ENCODE peak calls at places on chromosome X, in six cellular contexts. One of them, this sample, is unnamed.

GRCh38 chrX:48540015-48540350 is 469 bp downstream of the TBC1D25 start:
- DNase-seq in cardiac muscle cell: peak; percentile 74
- DNase-seq in left lung: peak; percentile 44
- DNase-seq in neural progenitor cell: no peak
- DNase-seq in pancreas: peak; percentile 58
- DNase-seq in fibroblast of pulmonary artery: peak; percentile 51
- DNase-seq in this sample: no peak

GRCh38 chrX:96763608-96764007 is 79.0 kb downstream of the DIAPH2 start:
- DNase-seq in cardiac muscle cell: no peak
- DNase-seq in left lung: no peak
- DNase-seq in neural progenitor cell: no peak
- DNase-seq in pancreas: no peak
- DNase-seq in fibroblast of pulmonary artery: no peak
- DNase-seq in this sample: no peak

GRCh38 chrX:71171110-71171801 is 26.6 kb downstream of the NLGN3 start:
- DNase-seq in cardiac muscle cell: peak; percentile 72
- DNase-seq in left lung: no peak
- DNase-seq in neural progenitor cell: no peak
- DNase-seq in pancreas: no peak
- DNase-seq in fibroblast of pulmonary artery: no peak
- DNase-seq in this sample: no peak

GRCh38 chrX:153411255-153411987 is at the start of gene ZFP92:
- DNase-seq in cardiac muscle cell: no peak
- DNase-seq in left lung: no peak
- DNase-seq in neural progenitor cell: no peak
- DNase-seq in pancreas: no peak
- DNase-seq in fibroblast of pulmonary artery: no peak
- DNase-seq in this sample: no peak

GRCh38 chrX:21266949-21267348 is 107.3 kb upstream of the CNKSR2 start:
- DNase-seq in cardiac muscle cell: no peak
- DNase-seq in left lung: no peak
- DNase-seq in neural progenitor cell: no peak
- DNase-seq in pancreas: no peak
- DNase-seq in fibroblast of pulmonary artery: no peak
- DNase-seq in this sample: no peak

GRCh38 chrX:7390446-7390845 is 242.5 kb upstream of the PUDP start:
- DNase-seq in cardiac muscle cell: no peak
- DNase-seq in left lung: no peak
- DNase-seq in neural progenitor cell: no peak
- DNase-seq in pancreas: no peak
- DNase-seq in fibroblast of pulmonary artery: no peak
- DNase-seq in this sample: no peak

GRCh38 chrX:120761810-120762209 is 113.9 kb downstream of the CT47B1 start:
- DNase-seq in cardiac muscle cell: no peak
- DNase-seq in left lung: no peak
- DNase-seq in neural progenitor cell: no peak
- DNase-seq in pancreas: no peak
- DNase-seq in fibroblast of pulmonary artery: peak; percentile 38
- DNase-seq in this sample: no peak

GRCh38 chrX:356385-357034 is 30.2 kb downstream of the PPP2R3B start:
- DNase-seq in cardiac muscle cell: no peak
- DNase-seq in left lung: no peak
- DNase-seq in neural progenitor cell: no peak
- DNase-seq in pancreas: no peak
- DNase-seq in fibroblast of pulmonary artery: no peak
- DNase-seq in this sample: no peak

GRCh38 chrX:56728752-56729151 is 291 bp upstream of the NBDY start:
- DNase-seq in cardiac muscle cell: peak; percentile 38
- DNase-seq in left lung: no peak
- DNase-seq in neural progenitor cell: no peak
- DNase-seq in pancreas: no peak
- DNase-seq in fibroblast of pulmonary artery: peak; percentile 26
- DNase-seq in this sample: no peak

DNA sequence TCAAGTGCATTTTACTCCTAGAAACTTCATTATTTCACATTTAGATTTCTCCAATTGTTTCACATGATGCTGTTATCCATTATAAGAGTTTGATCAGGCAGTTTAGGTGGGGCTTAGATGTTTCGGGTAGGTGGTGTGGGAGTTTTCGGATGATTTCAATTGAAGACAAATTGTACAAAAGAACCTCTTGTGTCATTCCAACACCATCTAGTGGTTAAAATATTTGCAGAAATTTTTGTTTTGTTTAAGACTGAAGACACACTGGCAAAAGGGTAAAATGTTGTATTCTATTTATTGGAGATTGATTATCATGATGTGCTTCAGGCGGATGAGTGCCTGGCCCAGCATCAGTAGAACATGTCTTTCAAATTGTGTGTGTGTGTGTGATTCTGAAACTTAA is 212.7 kb downstream of the SH3BGRL start:
- DNase-seq in cardiac muscle cell: no peak
- DNase-seq in left lung: no peak
- DNase-seq in neural progenitor cell: no peak
- DNase-seq in pancreas: no peak
- DNase-seq in fibroblast of pulmonary artery: peak; percentile 0
- DNase-seq in this sample: no peak
- TF ChIP-seq CTCF in cardiac muscle cell: no peak
- TF ChIP-seq CTCF in left lung: peak; percentile 22
- TF ChIP-seq CTCF in neural progenitor cell: no peak
- TF ChIP-seq CTCF in pancreas: no peak
- TF ChIP-seq CTCF in fibroblast of pulmonary artery: no peak
- TF ChIP-seq CTCF in this sample: peak; percentile 14

DNA sequence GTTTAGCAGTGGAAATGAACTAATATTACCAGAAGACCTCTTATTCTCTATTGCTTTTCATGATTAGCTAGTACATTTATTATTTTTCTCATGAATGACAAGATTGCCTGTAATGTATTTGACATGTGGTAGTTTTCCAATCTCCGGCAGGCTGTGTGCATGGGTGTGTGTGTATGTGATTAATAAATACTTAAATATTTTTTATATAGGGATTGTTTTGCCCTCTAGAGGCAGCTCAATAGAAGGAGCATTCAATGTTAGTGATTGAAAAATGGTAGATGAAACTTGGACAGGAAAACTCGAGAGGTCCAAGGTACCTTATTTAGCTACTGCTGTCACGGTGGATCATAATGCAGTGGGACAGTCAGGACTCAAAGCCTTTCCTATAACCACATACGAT is 457.6 kb downstream of the IL1RAPL1 start:
- DNase-seq in cardiac muscle cell: no peak
- DNase-seq in left lung: no peak
- DNase-seq in neural progenitor cell: no peak
- DNase-seq in pancreas: no peak
- DNase-seq in fibroblast of pulmonary artery: peak; percentile 36
- DNase-seq in this sample: no peak
- TF ChIP-seq CTCF in cardiac muscle cell: peak; percentile 30
- TF ChIP-seq CTCF in left lung: no peak
- TF ChIP-seq CTCF in neural progenitor cell: no peak
- TF ChIP-seq CTCF in pancreas: no peak
- TF ChIP-seq CTCF in fibroblast of pulmonary artery: peak; percentile 42
- TF ChIP-seq CTCF in this sample: peak; percentile 31

GRCh38 chrX:147800663-147801062 is 111.1 kb upstream of the FMR1 start:
- DNase-seq in cardiac muscle cell: no peak
- DNase-seq in left lung: no peak
- DNase-seq in neural progenitor cell: no peak
- DNase-seq in pancreas: no peak
- DNase-seq in fibroblast of pulmonary artery: no peak
- DNase-seq in this sample: no peak

DNA sequence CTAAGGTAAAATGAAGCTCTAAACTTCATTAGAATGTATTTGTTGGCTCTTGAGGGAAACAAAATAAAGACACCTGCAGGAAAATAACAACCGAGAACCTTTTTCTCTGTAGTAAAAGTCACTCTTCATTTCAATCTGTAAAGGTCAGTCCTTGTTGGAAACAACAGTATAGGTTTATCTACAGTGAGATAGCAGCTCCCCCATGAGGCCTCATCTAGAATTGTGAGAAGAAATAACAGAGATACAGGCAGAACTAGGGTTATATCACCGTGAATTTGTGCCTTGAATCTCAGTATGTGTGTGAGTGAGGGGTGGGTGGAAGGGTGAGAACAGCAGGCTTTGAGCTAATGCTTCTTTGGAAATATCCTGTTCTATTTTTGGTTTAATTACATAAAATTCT is 107.8 kb upstream of the FMR1 start:
- DNase-seq in cardiac muscle cell: peak; percentile 34
- DNase-seq in left lung: no peak
- DNase-seq in neural progenitor cell: peak; percentile 42
- DNase-seq in pancreas: no peak
- DNase-seq in fibroblast of pulmonary artery: peak; percentile 0
- DNase-seq in this sample: no peak
- TF ChIP-seq CTCF in cardiac muscle cell: no peak
- TF ChIP-seq CTCF in left lung: peak; percentile 29
- TF ChIP-seq CTCF in neural progenitor cell: peak; percentile 62
- TF ChIP-seq CTCF in pancreas: peak; percentile 14
- TF ChIP-seq CTCF in fibroblast of pulmonary artery: no peak
- TF ChIP-seq CTCF in this sample: peak; percentile 27

GRCh38 chrX:118179161-118179560 is 62.6 kb upstream of the KLHL13 start:
- DNase-seq in cardiac muscle cell: no peak
- DNase-seq in left lung: no peak
- DNase-seq in neural progenitor cell: no peak
- DNase-seq in pancreas: no peak
- DNase-seq in fibroblast of pulmonary artery: peak; percentile 1
- DNase-seq in this sample: no peak

GRCh38 chrX:118182050-118182449 is 65.4 kb upstream of the KLHL13 start:
- DNase-seq in cardiac muscle cell: no peak
- DNase-seq in left lung: no peak
- DNase-seq in neural progenitor cell: no peak
- DNase-seq in pancreas: no peak
- DNase-seq in fibroblast of pulmonary artery: no peak
- DNase-seq in this sample: no peak

GRCh38 chrX:118181030-118181429 is 64.4 kb upstream of the KLHL13 start:
- DNase-seq in cardiac muscle cell: no peak
- DNase-seq in left lung: no peak
- DNase-seq in neural progenitor cell: no peak
- DNase-seq in pancreas: no peak
- DNase-seq in fibroblast of pulmonary artery: peak; percentile 32
- DNase-seq in this sample: no peak

GRCh38 chrX:118179718-118180117 is 63.1 kb upstream of the KLHL13 start:
- DNase-seq in cardiac muscle cell: no peak
- DNase-seq in left lung: no peak
- DNase-seq in neural progenitor cell: no peak
- DNase-seq in pancreas: no peak
- DNase-seq in fibroblast of pulmonary artery: no peak
- DNase-seq in this sample: no peak

GRCh38 chrX:118183606-118184005 is 67.0 kb upstream of the KLHL13 start:
- DNase-seq in cardiac muscle cell: no peak
- DNase-seq in left lung: no peak
- DNase-seq in neural progenitor cell: no peak
- DNase-seq in pancreas: no peak
- DNase-seq in fibroblast of pulmonary artery: no peak
- DNase-seq in this sample: no peak
- TF ChIP-seq CTCF in cardiac muscle cell: no peak
- TF ChIP-seq CTCF in left lung: no peak
- TF ChIP-seq CTCF in neural progenitor cell: peak; percentile 31
- TF ChIP-seq CTCF in pancreas: no peak
- TF ChIP-seq CTCF in fibroblast of pulmonary artery: peak; percentile 2
- TF ChIP-seq CTCF in this sample: peak; percentile 55

GRCh38 chrX:30858098-30858497 is 31.0 kb downstream of the TAB3 start:
- DNase-seq in cardiac muscle cell: no peak
- DNase-seq in left lung: no peak
- DNase-seq in neural progenitor cell: no peak
- DNase-seq in pancreas: no peak
- DNase-seq in fibroblast of pulmonary artery: no peak
- DNase-seq in this sample: no peak
- TF ChIP-seq CTCF in cardiac muscle cell: no peak
- TF ChIP-seq CTCF in left lung: no peak
- TF ChIP-seq CTCF in neural progenitor cell: no peak
- TF ChIP-seq CTCF in pancreas: no peak
- TF ChIP-seq CTCF in fibroblast of pulmonary artery: no peak
- TF ChIP-seq CTCF in this sample: no peak

DNA sequence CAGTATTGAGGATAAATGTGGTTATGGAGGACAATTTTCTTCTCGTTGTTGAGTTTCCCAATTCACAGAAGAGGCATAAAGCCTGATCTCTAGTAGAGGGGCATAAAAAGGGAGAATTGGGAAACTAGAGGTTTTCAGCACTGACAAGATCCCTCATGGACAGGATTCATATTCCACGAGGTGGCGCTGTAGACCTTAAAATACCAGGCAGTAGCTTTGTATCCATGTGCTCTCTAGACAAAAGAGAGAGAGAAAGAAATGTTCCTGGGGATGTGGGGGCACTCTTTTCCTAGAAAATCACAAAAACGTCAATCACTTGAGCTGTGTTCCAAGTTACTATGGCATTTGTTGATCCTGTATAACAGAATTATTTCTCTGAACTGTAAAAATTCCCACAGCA is 128.3 kb downstream of the MAGEE1 start:
- DNase-seq in cardiac muscle cell: peak; percentile 62
- DNase-seq in left lung: no peak
- DNase-seq in neural progenitor cell: peak; percentile 78
- DNase-seq in pancreas: no peak
- DNase-seq in fibroblast of pulmonary artery: peak; percentile 46
- DNase-seq in this sample: no peak
- TF ChIP-seq CTCF in cardiac muscle cell: no peak
- TF ChIP-seq CTCF in left lung: no peak
- TF ChIP-seq CTCF in neural progenitor cell: peak; percentile 59
- TF ChIP-seq CTCF in pancreas: no peak
- TF ChIP-seq CTCF in fibroblast of pulmonary artery: peak; percentile 15
- TF ChIP-seq CTCF in this sample: peak; percentile 9

GRCh38 chrX:54786972-54787371 is 11.1 kb downstream of the ITIH6 start:
- DNase-seq in cardiac muscle cell: peak; percentile 5
- DNase-seq in left lung: no peak
- DNase-seq in neural progenitor cell: no peak
- DNase-seq in pancreas: no peak
- DNase-seq in fibroblast of pulmonary artery: no peak
- DNase-seq in this sample: peak; percentile 49

GRCh38 chrX:54788446-54788845 is 9.6 kb downstream of the ITIH6 start:
- DNase-seq in cardiac muscle cell: no peak
- DNase-seq in left lung: no peak
- DNase-seq in neural progenitor cell: no peak
- DNase-seq in pancreas: no peak
- DNase-seq in fibroblast of pulmonary artery: no peak
- DNase-seq in this sample: no peak

GRCh38 chrX:54785901-54786300 is 12.2 kb downstream of the ITIH6 start:
- DNase-seq in cardiac muscle cell: peak; percentile 21
- DNase-seq in left lung: no peak
- DNase-seq in neural progenitor cell: peak; percentile 27
- DNase-seq in pancreas: no peak
- DNase-seq in fibroblast of pulmonary artery: peak; percentile 32
- DNase-seq in this sample: no peak
- TF ChIP-seq CTCF in cardiac muscle cell: peak; percentile 28
- TF ChIP-seq CTCF in left lung: no peak
- TF ChIP-seq CTCF in neural progenitor cell: peak; percentile 45
- TF ChIP-seq CTCF in pancreas: no peak
- TF ChIP-seq CTCF in fibroblast of pulmonary artery: peak; percentile 27
- TF ChIP-seq CTCF in this sample: peak; percentile 44

DNA sequence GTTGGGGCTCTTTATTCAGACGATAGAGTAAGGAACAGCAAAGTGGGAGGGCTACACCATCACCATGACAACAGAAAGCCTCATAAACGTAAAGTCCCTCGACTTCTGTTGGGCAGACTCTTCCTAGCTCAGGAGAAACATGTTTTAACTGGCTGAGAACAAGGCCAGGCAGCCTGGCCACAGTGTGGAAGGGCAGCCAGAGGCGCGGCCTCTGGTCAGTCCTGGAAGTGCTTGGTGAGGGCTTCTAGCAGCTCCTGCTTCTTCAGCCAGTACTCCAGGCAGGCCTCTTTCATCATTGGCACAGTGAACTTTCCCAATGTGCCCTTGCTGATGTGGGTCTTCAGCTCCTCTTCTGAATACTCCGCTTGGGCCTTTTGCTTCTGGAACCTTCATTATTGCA is 690.9 kb downstream of the PCDH19 start:
- DNase-seq in cardiac muscle cell: no peak
- DNase-seq in left lung: no peak
- DNase-seq in neural progenitor cell: no peak
- DNase-seq in pancreas: no peak
- DNase-seq in fibroblast of pulmonary artery: no peak
- DNase-seq in this sample: no peak
- TF ChIP-seq CTCF in cardiac muscle cell: no peak
- TF ChIP-seq CTCF in left lung: no peak
- TF ChIP-seq CTCF in neural progenitor cell: no peak
- TF ChIP-seq CTCF in pancreas: no peak
- TF ChIP-seq CTCF in fibroblast of pulmonary artery: no peak
- TF ChIP-seq CTCF in this sample: no peak

This sample was measured in right lobe of liver.